ENCODE peak calls at places on chromosome 11, in seven cellular contexts. One of them, this sample, is unnamed.

GRCh38 chr11:109853156-109853776 is 239.9 kb upstream of the ZC3H12C start:
- DNase-seq in Kasumi-1: peak
- DNase-seq in choroid plexus epithelial cell: peak
- DNase-seq in ACHN: peak
- DNase-seq in Calu3: peak
- DNase-seq in hypothalamus: no peak
- DNase-seq in head of caudate nucleus: no peak
- DNase-seq in this sample: peak

GRCh38 chr11:20367313-20367948 is 3.9 kb downstream of the HTATIP2 start:
- DNase-seq in Kasumi-1: peak
- DNase-seq in choroid plexus epithelial cell: peak
- DNase-seq in ACHN: peak
- DNase-seq in Calu3: peak
- DNase-seq in hypothalamus: no peak
- DNase-seq in head of caudate nucleus: peak
- DNase-seq in this sample: peak

GRCh38 chr11:32447252-32447651 is 11.9 kb upstream of the WT1 start:
- DNase-seq in Kasumi-1: no peak
- DNase-seq in choroid plexus epithelial cell: no peak
- DNase-seq in ACHN: no peak
- DNase-seq in Calu3: no peak
- DNase-seq in hypothalamus: no peak
- DNase-seq in head of caudate nucleus: no peak
- DNase-seq in this sample: no peak

GRCh38 chr11:79427126-79427525 is 13.7 kb downstream of the TENM4 start:
- DNase-seq in Kasumi-1: no peak
- DNase-seq in choroid plexus epithelial cell: no peak
- DNase-seq in ACHN: no peak
- DNase-seq in Calu3: no peak
- DNase-seq in hypothalamus: no peak
- DNase-seq in head of caudate nucleus: no peak
- DNase-seq in this sample: no peak

GRCh38 chr11:127034973-127035372 is 34.4 kb upstream of the KIRREL3 start:
- DNase-seq in Kasumi-1: no peak
- DNase-seq in choroid plexus epithelial cell: no peak
- DNase-seq in ACHN: no peak
- DNase-seq in Calu3: no peak
- DNase-seq in hypothalamus: no peak
- DNase-seq in head of caudate nucleus: no peak
- DNase-seq in this sample: no peak

GRCh38 chr11:71283960-71284359 is 31.6 kb upstream of the SHANK2 start:
- DNase-seq in Kasumi-1: no peak
- DNase-seq in choroid plexus epithelial cell: no peak
- DNase-seq in ACHN: no peak
- DNase-seq in Calu3: peak
- DNase-seq in hypothalamus: no peak
- DNase-seq in head of caudate nucleus: no peak
- DNase-seq in this sample: no peak

GRCh38 chr11:76659672-76660532 is 10.6 kb downstream of the LRRC32 start:
- DNase-seq in Kasumi-1: no peak
- DNase-seq in choroid plexus epithelial cell: no peak
- DNase-seq in ACHN: no peak
- DNase-seq in Calu3: no peak
- DNase-seq in hypothalamus: no peak
- DNase-seq in head of caudate nucleus: no peak
- DNase-seq in this sample: no peak

GRCh38 chr11:64766881-64767280 is 7.1 kb upstream of the PYGM start:
- DNase-seq in Kasumi-1: no peak
- DNase-seq in choroid plexus epithelial cell: no peak
- DNase-seq in ACHN: no peak
- DNase-seq in Calu3: no peak
- DNase-seq in hypothalamus: no peak
- DNase-seq in head of caudate nucleus: no peak
- DNase-seq in this sample: no peak

GRCh38 chr11:106828976-106829375 is 189.3 kb downstream of the GUCY1A2 start:
- DNase-seq in Kasumi-1: no peak
- DNase-seq in choroid plexus epithelial cell: no peak
- DNase-seq in ACHN: no peak
- DNase-seq in Calu3: no peak
- DNase-seq in hypothalamus: no peak
- DNase-seq in head of caudate nucleus: no peak
- DNase-seq in this sample: no peak

GRCh38 chr11:119964136-119965025 is 173.5 kb downstream of the TRIM29 start:
- DNase-seq in Kasumi-1: no peak
- DNase-seq in choroid plexus epithelial cell: peak
- DNase-seq in ACHN: no peak
- DNase-seq in Calu3: no peak
- DNase-seq in hypothalamus: no peak
- DNase-seq in head of caudate nucleus: no peak
- DNase-seq in this sample: peak

GRCh38 chr11:126949066-126949945 is 51.3 kb downstream of the KIRREL3 start:
- DNase-seq in Kasumi-1: no peak
- DNase-seq in choroid plexus epithelial cell: no peak
- DNase-seq in ACHN: peak
- DNase-seq in Calu3: no peak
- DNase-seq in hypothalamus: no peak
- DNase-seq in head of caudate nucleus: no peak
- DNase-seq in this sample: no peak

GRCh38 chr11:2233693-2234455 is 36.5 kb downstream of the ASCL2 start:
- DNase-seq in Kasumi-1: no peak
- DNase-seq in choroid plexus epithelial cell: no peak
- DNase-seq in ACHN: no peak
- DNase-seq in Calu3: no peak
- DNase-seq in hypothalamus: no peak
- DNase-seq in head of caudate nucleus: no peak
- DNase-seq in this sample: no peak

GRCh38 chr11:1276061-1276790 is 33.2 kb downstream of the TOLLIP start:
- DNase-seq in Kasumi-1: no peak
- DNase-seq in choroid plexus epithelial cell: no peak
- DNase-seq in ACHN: no peak
- DNase-seq in Calu3: no peak
- DNase-seq in hypothalamus: no peak
- DNase-seq in head of caudate nucleus: peak
- DNase-seq in this sample: no peak

GRCh38 chr11:58060535-58060934 is 29.8 kb downstream of the OR6Q1 start:
- DNase-seq in Kasumi-1: no peak
- DNase-seq in choroid plexus epithelial cell: no peak
- DNase-seq in ACHN: peak
- DNase-seq in Calu3: peak
- DNase-seq in hypothalamus: no peak
- DNase-seq in head of caudate nucleus: no peak
- DNase-seq in this sample: no peak

GRCh38 chr11:55501014-55501413 is 53.3 kb upstream of the OR4C15 start:
- DNase-seq in Kasumi-1: no peak
- DNase-seq in choroid plexus epithelial cell: no peak
- DNase-seq in ACHN: no peak
- DNase-seq in Calu3: no peak
- DNase-seq in hypothalamus: no peak
- DNase-seq in head of caudate nucleus: no peak
- DNase-seq in this sample: no peak

GRCh38 chr11:72896431-72896830 is 82.2 kb downstream of the ATG16L2 start:
- DNase-seq in Kasumi-1: no peak
- DNase-seq in choroid plexus epithelial cell: peak
- DNase-seq in ACHN: no peak
- DNase-seq in Calu3: no peak
- DNase-seq in hypothalamus: no peak
- DNase-seq in head of caudate nucleus: no peak
- DNase-seq in this sample: no peak

GRCh38 chr11:61526956-61527731 is 18.6 kb downstream of the LRRC10B start:
- DNase-seq in Kasumi-1: no peak
- DNase-seq in choroid plexus epithelial cell: no peak
- DNase-seq in ACHN: no peak
- DNase-seq in Calu3: no peak
- DNase-seq in hypothalamus: no peak
- DNase-seq in head of caudate nucleus: no peak
- DNase-seq in this sample: no peak

GRCh38 chr11:59212744-59213573 is at the start of gene MPEG1:
- DNase-seq in Kasumi-1: no peak
- DNase-seq in choroid plexus epithelial cell: no peak
- DNase-seq in ACHN: no peak
- DNase-seq in Calu3: no peak
- DNase-seq in hypothalamus: no peak
- DNase-seq in head of caudate nucleus: no peak
- DNase-seq in this sample: no peak

GRCh38 chr11:114259551-114259983 is 36.6 kb upstream of the NNMT start:
- DNase-seq in Kasumi-1: no peak
- DNase-seq in choroid plexus epithelial cell: no peak
- DNase-seq in ACHN: no peak
- DNase-seq in Calu3: no peak
- DNase-seq in hypothalamus: no peak
- DNase-seq in head of caudate nucleus: no peak
- DNase-seq in this sample: no peak

GRCh38 chr11:71962428-71963038 is 33.7 kb downstream of the RNF121 start:
- DNase-seq in Kasumi-1: peak
- DNase-seq in choroid plexus epithelial cell: peak
- DNase-seq in ACHN: peak
- DNase-seq in Calu3: no peak
- DNase-seq in hypothalamus: no peak
- DNase-seq in head of caudate nucleus: no peak
- DNase-seq in this sample: peak

GRCh38 chr11:762421-763072 is 14.7 kb downstream of the GATD1 start:
- DNase-seq in Kasumi-1: peak
- DNase-seq in choroid plexus epithelial cell: peak
- DNase-seq in ACHN: peak
- DNase-seq in Calu3: peak
- DNase-seq in hypothalamus: peak
- DNase-seq in head of caudate nucleus: peak
- DNase-seq in this sample: peak

GRCh38 chr11:95831198-95831883 is 41.0 kb downstream of the CEP57 start:
- DNase-seq in Kasumi-1: peak
- DNase-seq in choroid plexus epithelial cell: peak
- DNase-seq in ACHN: peak
- DNase-seq in Calu3: no peak
- DNase-seq in hypothalamus: no peak
- DNase-seq in head of caudate nucleus: no peak
- DNase-seq in this sample: peak

GRCh38 chr11:10627306-10627705 is 58.8 kb upstream of the LYVE1 start:
- DNase-seq in Kasumi-1: no peak
- DNase-seq in choroid plexus epithelial cell: no peak
- DNase-seq in ACHN: no peak
- DNase-seq in Calu3: no peak
- DNase-seq in hypothalamus: no peak
- DNase-seq in head of caudate nucleus: no peak
- DNase-seq in this sample: no peak

GRCh38 chr11:34314176-34314575 is 43.6 kb downstream of the ABTB2 start:
- DNase-seq in Kasumi-1: no peak
- DNase-seq in choroid plexus epithelial cell: no peak
- DNase-seq in ACHN: no peak
- DNase-seq in Calu3: no peak
- DNase-seq in hypothalamus: no peak
- DNase-seq in head of caudate nucleus: no peak
- DNase-seq in this sample: no peak

GRCh38 chr11:64627371-64627770 is 36.4 kb downstream of the SLC22A12 start:
- DNase-seq in Kasumi-1: no peak
- DNase-seq in choroid plexus epithelial cell: no peak
- DNase-seq in ACHN: no peak
- DNase-seq in Calu3: no peak
- DNase-seq in hypothalamus: no peak
- DNase-seq in head of caudate nucleus: no peak
- DNase-seq in this sample: no peak

GRCh38 chr11:44133335-44133946 is 38.0 kb downstream of the EXT2 start:
- DNase-seq in Kasumi-1: peak
- DNase-seq in choroid plexus epithelial cell: peak
- DNase-seq in ACHN: peak
- DNase-seq in Calu3: peak
- DNase-seq in hypothalamus: no peak
- DNase-seq in head of caudate nucleus: no peak
- DNase-seq in this sample: peak

GRCh38 chr11:111637885-111638284 is 35.6 kb downstream of the SIK2 start:
- DNase-seq in Kasumi-1: no peak
- DNase-seq in choroid plexus epithelial cell: no peak
- DNase-seq in ACHN: no peak
- DNase-seq in Calu3: no peak
- DNase-seq in hypothalamus: no peak
- DNase-seq in head of caudate nucleus: no peak
- DNase-seq in this sample: no peak

GRCh38 chr11:68750197-68750987 is 928 bp downstream of the TESMIN start:
- DNase-seq in Kasumi-1: peak
- DNase-seq in choroid plexus epithelial cell: no peak
- DNase-seq in ACHN: no peak
- DNase-seq in Calu3: no peak
- DNase-seq in hypothalamus: no peak
- DNase-seq in head of caudate nucleus: no peak
- DNase-seq in this sample: no peak

GRCh38 chr11:70210051-70210501 is 7.0 kb downstream of the FADD start:
- DNase-seq in Kasumi-1: no peak
- DNase-seq in choroid plexus epithelial cell: peak
- DNase-seq in ACHN: no peak
- DNase-seq in Calu3: no peak
- DNase-seq in hypothalamus: no peak
- DNase-seq in head of caudate nucleus: no peak
- DNase-seq in this sample: peak

GRCh38 chr11:33913991-33914390 is 22.1 kb upstream of the LMO2 start:
- DNase-seq in Kasumi-1: no peak
- DNase-seq in choroid plexus epithelial cell: no peak
- DNase-seq in ACHN: no peak
- DNase-seq in Calu3: no peak
- DNase-seq in hypothalamus: no peak
- DNase-seq in head of caudate nucleus: no peak
- DNase-seq in this sample: no peak

GRCh38 chr11:66118847-66119246 is 48.8 kb downstream of the PACS1 start:
- DNase-seq in Kasumi-1: no peak
- DNase-seq in choroid plexus epithelial cell: no peak
- DNase-seq in ACHN: no peak
- DNase-seq in Calu3: no peak
- DNase-seq in hypothalamus: no peak
- DNase-seq in head of caudate nucleus: no peak
- DNase-seq in this sample: no peak

GRCh38 chr11:70111269-70112016 is 33.3 kb downstream of the ANO1 start:
- DNase-seq in Kasumi-1: peak
- DNase-seq in choroid plexus epithelial cell: peak
- DNase-seq in ACHN: peak
- DNase-seq in Calu3: peak
- DNase-seq in hypothalamus: no peak
- DNase-seq in head of caudate nucleus: no peak
- DNase-seq in this sample: peak

GRCh38 chr11:114083256-114084252 is 24.0 kb downstream of the ZBTB16 start:
- DNase-seq in Kasumi-1: peak
- DNase-seq in choroid plexus epithelial cell: no peak
- DNase-seq in ACHN: no peak
- DNase-seq in Calu3: no peak
- DNase-seq in hypothalamus: no peak
- DNase-seq in head of caudate nucleus: no peak
- DNase-seq in this sample: no peak

GRCh38 chr11:2794419-2794795 is 91.2 kb downstream of the CDKN1C start:
- DNase-seq in Kasumi-1: peak
- DNase-seq in choroid plexus epithelial cell: no peak
- DNase-seq in ACHN: no peak
- DNase-seq in Calu3: no peak
- DNase-seq in hypothalamus: no peak
- DNase-seq in head of caudate nucleus: no peak
- DNase-seq in this sample: no peak

This sample was measured in cardiac fibroblast.